ENCODE peak calls at places on chromosomes 13 and 19, in eight cellular contexts. One of them, this sample, is unnamed. For H3K9me3, the result is how much of the 10 kb centered on the place peaks cover.

GRCh38 chr19:3057275-3057714 is 5.0 kb downstream of the TLE5 start:
- DNase-seq in fibroblast of lung: peak
- DNase-seq in adipocyte: no peak
- DNase-seq in transverse colon: peak
- DNase-seq in pancreas: peak
- DNase-seq in breast epithelium: peak
- DNase-seq in astrocyte: peak
- DNase-seq in A549: peak
- DNase-seq in this sample: peak

GRCh38 chr19:33259532-33259931 is 33.9 kb upstream of the SLC7A10 start:
- DNase-seq in breast epithelium: no peak
- DNase-seq in adipocyte: no peak
- DNase-seq in pancreas: no peak
- DNase-seq in transverse colon: no peak
- DNase-seq in A549: no peak
- DNase-seq in fibroblast of lung: no peak
- DNase-seq in astrocyte: no peak
- DNase-seq in this sample: no peak

GRCh38 chr19:44764975-44765948 is 12.4 kb upstream of the CBLC start:
- DNase-seq in adipocyte: no peak
- DNase-seq in pancreas: no peak
- DNase-seq in astrocyte: no peak
- DNase-seq in breast epithelium: no peak
- DNase-seq in fibroblast of lung: no peak
- DNase-seq in A549: peak
- DNase-seq in transverse colon: peak
- DNase-seq in this sample: no peak

GRCh38 chr13:76792680-76793334 is 93.4 kb downstream of the KCTD12 start:
- DNase-seq in pancreas: no peak
- DNase-seq in astrocyte: peak
- DNase-seq in adipocyte: peak
- DNase-seq in breast epithelium: no peak
- DNase-seq in A549: no peak
- DNase-seq in fibroblast of lung: peak
- DNase-seq in transverse colon: no peak
- DNase-seq in this sample: peak

GRCh38 chr19:30631035-30631375 is 258.8 kb downstream of the ZNF536 start:
- DNase-seq in A549: no peak
- DNase-seq in fibroblast of lung: no peak
- DNase-seq in breast epithelium: no peak
- DNase-seq in astrocyte: no peak
- DNase-seq in adipocyte: no peak
- DNase-seq in pancreas: no peak
- DNase-seq in transverse colon: no peak
- DNase-seq in this sample: no peak

GRCh38 chr13:99119686-99120085 is 81.0 kb upstream of the UBAC2 start:
- DNase-seq in transverse colon: no peak
- DNase-seq in adipocyte: no peak
- DNase-seq in astrocyte: no peak
- DNase-seq in breast epithelium: no peak
- DNase-seq in fibroblast of lung: no peak
- DNase-seq in A549: peak
- DNase-seq in pancreas: no peak
- DNase-seq in this sample: no peak

GRCh38 chr13:36475468-36475867 is 43.2 kb downstream of the CCNA1 start:
- DNase-seq in adipocyte: no peak
- DNase-seq in transverse colon: no peak
- DNase-seq in pancreas: no peak
- DNase-seq in breast epithelium: no peak
- DNase-seq in astrocyte: no peak
- DNase-seq in fibroblast of lung: peak
- DNase-seq in A549: peak
- DNase-seq in this sample: no peak

GRCh38 chr13:98944336-98944735 is 33.5 kb downstream of the DOCK9 start:
- DNase-seq in adipocyte: peak
- DNase-seq in astrocyte: no peak
- DNase-seq in pancreas: no peak
- DNase-seq in breast epithelium: no peak
- DNase-seq in transverse colon: no peak
- DNase-seq in A549: no peak
- DNase-seq in fibroblast of lung: no peak
- DNase-seq in this sample: no peak

GRCh38 chr19:29478578-29479565 is 46.9 kb upstream of the VSTM2B start:
- DNase-seq in pancreas: no peak
- DNase-seq in astrocyte: no peak
- DNase-seq in adipocyte: no peak
- DNase-seq in A549: peak
- DNase-seq in fibroblast of lung: no peak
- DNase-seq in breast epithelium: no peak
- DNase-seq in transverse colon: no peak
- DNase-seq in this sample: peak

GRCh38 chr13:110337287-110337686 is 30.2 kb downstream of the COL4A2 start:
- DNase-seq in A549: no peak
- DNase-seq in fibroblast of lung: no peak
- DNase-seq in transverse colon: no peak
- DNase-seq in adipocyte: no peak
- DNase-seq in pancreas: no peak
- DNase-seq in astrocyte: no peak
- DNase-seq in breast epithelium: no peak
- DNase-seq in this sample: no peak

GRCh38 chr19:39677931-39678889 is 22.5 kb downstream of the LGALS16 start:
- DNase-seq in fibroblast of lung: no peak
- DNase-seq in A549: peak
- DNase-seq in adipocyte: no peak
- DNase-seq in transverse colon: no peak
- DNase-seq in astrocyte: no peak
- DNase-seq in breast epithelium: peak
- DNase-seq in pancreas: peak
- DNase-seq in this sample: peak

GRCh38 chr19:21451187-21451586 is 54.2 kb upstream of the ZNF429 start:
- DNase-seq in breast epithelium: no peak
- DNase-seq in A549: no peak
- DNase-seq in adipocyte: no peak
- DNase-seq in pancreas: no peak
- DNase-seq in astrocyte: no peak
- DNase-seq in transverse colon: no peak
- DNase-seq in fibroblast of lung: no peak
- DNase-seq in this sample: no peak

GRCh38 chr19:46446021-46446420 is 17.3 kb upstream of the PNMA8C start:
- DNase-seq in pancreas: no peak
- DNase-seq in transverse colon: no peak
- DNase-seq in astrocyte: no peak
- DNase-seq in A549: no peak
- DNase-seq in adipocyte: no peak
- DNase-seq in breast epithelium: no peak
- DNase-seq in fibroblast of lung: no peak
- DNase-seq in this sample: no peak

GRCh38 chr13:70623260-70623659 is 515.0 kb upstream of the KLHL1 start:
- DNase-seq in transverse colon: no peak
- DNase-seq in breast epithelium: no peak
- DNase-seq in astrocyte: peak
- DNase-seq in adipocyte: peak
- DNase-seq in fibroblast of lung: peak
- DNase-seq in A549: no peak
- DNase-seq in pancreas: no peak
- DNase-seq in this sample: no peak

DNA sequence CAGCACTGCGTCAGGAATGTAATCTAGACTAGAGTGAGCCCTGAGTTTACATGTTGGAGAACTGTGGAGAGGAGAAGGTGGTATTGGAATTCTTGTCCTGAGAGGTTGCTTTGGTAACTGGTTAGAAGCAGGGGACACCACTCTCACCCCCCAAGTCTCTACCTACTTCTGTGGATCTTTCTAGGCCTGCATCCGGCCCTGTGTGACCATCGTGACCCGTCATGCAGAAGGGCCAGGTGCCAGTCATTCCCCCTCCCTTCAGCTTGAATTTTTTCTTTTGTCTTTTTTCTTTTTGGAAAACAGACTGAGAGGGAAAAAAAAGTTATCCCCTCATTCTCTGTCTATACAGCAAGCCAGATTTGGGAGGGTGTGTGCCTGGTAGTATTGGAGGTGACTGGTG is 31.8 kb downstream of the NFIX start:
- DNase-seq in transverse colon: no peak
- DNase-seq in astrocyte: no peak
- DNase-seq in pancreas: no peak
- DNase-seq in A549: no peak
- DNase-seq in fibroblast of lung: no peak
- DNase-seq in breast epithelium: no peak
- DNase-seq in adipocyte: no peak
- DNase-seq in this sample: no peak
- H3K4me3 ChIP-seq in transverse colon: peak
- H3K4me3 ChIP-seq in astrocyte: peak
- H3K4me3 ChIP-seq in pancreas: no peak
- H3K4me3 ChIP-seq in A549: no peak
- H3K4me3 ChIP-seq in fibroblast of lung: peak
- H3K4me3 ChIP-seq in breast epithelium: peak
- H3K4me3 ChIP-seq in adipocyte: peak
- H3K4me3 ChIP-seq in this sample: peak

GRCh38 chr19:52322429-52322828 is 13.6 kb upstream of the ZNF610 start:
- DNase-seq in fibroblast of lung: no peak
- DNase-seq in transverse colon: no peak
- DNase-seq in breast epithelium: no peak
- DNase-seq in pancreas: no peak
- DNase-seq in adipocyte: no peak
- DNase-seq in astrocyte: no peak
- DNase-seq in A549: no peak
- DNase-seq in this sample: no peak
- H3K9me3 ChIP-seq in fibroblast of lung: under half
- H3K9me3 ChIP-seq in transverse colon: half or more
- H3K9me3 ChIP-seq in breast epithelium: half or more
- H3K9me3 ChIP-seq in pancreas: under half
- H3K9me3 ChIP-seq in adipocyte: half or more
- H3K9me3 ChIP-seq in astrocyte: half or more
- H3K9me3 ChIP-seq in A549: half or more
- H3K9me3 ChIP-seq in this sample: half or more

GRCh38 chr13:51590966-51591627 is 6.8 kb downstream of the WDFY2 start:
- DNase-seq in astrocyte: peak
- DNase-seq in fibroblast of lung: peak
- DNase-seq in pancreas: peak
- DNase-seq in A549: peak
- DNase-seq in adipocyte: peak
- DNase-seq in breast epithelium: no peak
- DNase-seq in transverse colon: no peak
- DNase-seq in this sample: peak

GRCh38 chr13:51588406-51588949 is 4.2 kb downstream of the WDFY2 start:
- DNase-seq in fibroblast of lung: no peak
- DNase-seq in transverse colon: no peak
- DNase-seq in astrocyte: no peak
- DNase-seq in pancreas: no peak
- DNase-seq in A549: no peak
- DNase-seq in breast epithelium: no peak
- DNase-seq in adipocyte: no peak
- DNase-seq in this sample: no peak

GRCh38 chr13:51590231-51590630 is 6.0 kb downstream of the WDFY2 start:
- DNase-seq in fibroblast of lung: no peak
- DNase-seq in breast epithelium: no peak
- DNase-seq in pancreas: no peak
- DNase-seq in adipocyte: peak
- DNase-seq in A549: no peak
- DNase-seq in astrocyte: no peak
- DNase-seq in transverse colon: no peak
- DNase-seq in this sample: no peak

GRCh38 chr13:51587372-51587771 is 3.1 kb downstream of the WDFY2 start:
- DNase-seq in transverse colon: no peak
- DNase-seq in A549: no peak
- DNase-seq in adipocyte: no peak
- DNase-seq in fibroblast of lung: no peak
- DNase-seq in breast epithelium: no peak
- DNase-seq in astrocyte: no peak
- DNase-seq in pancreas: no peak
- DNase-seq in this sample: no peak

GRCh38 chr13:51589793-51590192 is 5.5 kb downstream of the WDFY2 start:
- DNase-seq in A549: no peak
- DNase-seq in pancreas: no peak
- DNase-seq in breast epithelium: no peak
- DNase-seq in astrocyte: no peak
- DNase-seq in transverse colon: no peak
- DNase-seq in adipocyte: peak
- DNase-seq in fibroblast of lung: no peak
- DNase-seq in this sample: no peak
- H3K4me3 ChIP-seq in A549: no peak
- H3K4me3 ChIP-seq in pancreas: no peak
- H3K4me3 ChIP-seq in breast epithelium: no peak
- H3K4me3 ChIP-seq in astrocyte: no peak
- H3K4me3 ChIP-seq in transverse colon: no peak
- H3K4me3 ChIP-seq in adipocyte: peak
- H3K4me3 ChIP-seq in fibroblast of lung: peak
- H3K4me3 ChIP-seq in this sample: no peak

GRCh38 chr19:50042363-50043024 is 16.7 kb downstream of the ZNF473 start:
- DNase-seq in astrocyte: no peak
- DNase-seq in adipocyte: no peak
- DNase-seq in fibroblast of lung: no peak
- DNase-seq in A549: no peak
- DNase-seq in breast epithelium: no peak
- DNase-seq in transverse colon: no peak
- DNase-seq in pancreas: no peak
- DNase-seq in this sample: no peak

GRCh38 chr19:50040967-50041366 is 15.2 kb downstream of the ZNF473 start:
- DNase-seq in pancreas: peak
- DNase-seq in A549: no peak
- DNase-seq in astrocyte: no peak
- DNase-seq in breast epithelium: no peak
- DNase-seq in fibroblast of lung: no peak
- DNase-seq in adipocyte: no peak
- DNase-seq in transverse colon: no peak
- DNase-seq in this sample: no peak

GRCh38 chr19:50044922-50045321 is 19.1 kb downstream of the ZNF473 start:
- DNase-seq in transverse colon: no peak
- DNase-seq in fibroblast of lung: no peak
- DNase-seq in breast epithelium: no peak
- DNase-seq in pancreas: no peak
- DNase-seq in A549: no peak
- DNase-seq in astrocyte: no peak
- DNase-seq in adipocyte: no peak
- DNase-seq in this sample: no peak

GRCh38 chr19:50046649-50047503 is 21.1 kb downstream of the ZNF473 start:
- DNase-seq in fibroblast of lung: no peak
- DNase-seq in adipocyte: peak
- DNase-seq in astrocyte: no peak
- DNase-seq in A549: peak
- DNase-seq in pancreas: peak
- DNase-seq in breast epithelium: peak
- DNase-seq in transverse colon: peak
- DNase-seq in this sample: no peak

GRCh38 chr19:50043967-50044366 is 18.2 kb downstream of the ZNF473 start:
- DNase-seq in breast epithelium: no peak
- DNase-seq in astrocyte: no peak
- DNase-seq in transverse colon: no peak
- DNase-seq in pancreas: no peak
- DNase-seq in A549: no peak
- DNase-seq in adipocyte: no peak
- DNase-seq in fibroblast of lung: no peak
- DNase-seq in this sample: no peak
- H3K9me3 ChIP-seq in breast epithelium: under half
- H3K9me3 ChIP-seq in astrocyte: half or more
- H3K9me3 ChIP-seq in transverse colon: under half
- H3K9me3 ChIP-seq in pancreas: under half
- H3K9me3 ChIP-seq in A549: half or more
- H3K9me3 ChIP-seq in adipocyte: under half
- H3K9me3 ChIP-seq in fibroblast of lung: under half
- H3K9me3 ChIP-seq in this sample: half or more

This sample was measured in MG63.